ENCODE peak calls at places on chromosomes 4 and X, in nine cellular contexts. Q is ovary; P is body of pancreas; C is HFF-Myc; N is CD4-positive, alpha-beta T cell; G is endothelial cell; O is choroid plexus epithelial cell; B is cardiac muscle cell; T is fibroblast of villous mesenchyme. S is an unnamed sample.

GRCh38 chr4:147425019-147425418 is 55.9 kb upstream of the EDNRA start:
- DNase-seq in Q (no peak), T (no peak), G (no peak), N (no peak), O (peak; percentile 4), B (no peak), C (no peak), P (no peak), S (no peak)

GRCh38 chrX:118329179-118329578 is 16.7 kb upstream of the WDR44 start:
- DNase-seq in C (no peak), O (no peak), T (no peak), P (no peak), N (no peak), Q (no peak), G (no peak), B (no peak), S (no peak)

GRCh38 chr4:87299898-87300297 is 22.8 kb downstream of the HSD17B13 start:
- DNase-seq in N (no peak), G (no peak), B (no peak), P (no peak), O (no peak), T (no peak), Q (no peak), C (no peak), S (no peak)

GRCh38 chr4:77734928-77735327 is 84.2 kb downstream of the CNOT6L start:
- DNase-seq in P (no peak), T (peak; percentile 93), N (no peak), B (peak; percentile 64), G (no peak), Q (no peak), O (peak; percentile 90), C (peak; percentile 4), S (no peak)

GRCh38 chr4:26074672-26075071 is 160.7 kb downstream of the SMIM20 start:
- DNase-seq in N (no peak), P (no peak), B (no peak), C (no peak), T (no peak), O (no peak), G (no peak), Q (no peak), S (peak; percentile 38)

GRCh38 chr4:172997851-172998250 is 170.8 kb upstream of the GALNT7 start:
- DNase-seq in T (no peak), C (no peak), B (no peak), P (no peak), Q (no peak), G (no peak), O (peak; percentile 17), N (no peak), S (no peak)

GRCh38 chr4:81207793-81208192 is 7.2 kb downstream of the PRKG2 start:
- DNase-seq in G (no peak), N (no peak), O (peak; percentile 93), T (peak; percentile 54), Q (no peak), P (no peak), C (no peak), B (peak; percentile 84), S (no peak)

GRCh38 chr4:75752637-75753036 is 28.3 kb downstream of the USO1 start:
- DNase-seq in C (no peak), B (no peak), O (no peak), Q (no peak), G (no peak), P (no peak), N (no peak), T (no peak), S (no peak)

DNA sequence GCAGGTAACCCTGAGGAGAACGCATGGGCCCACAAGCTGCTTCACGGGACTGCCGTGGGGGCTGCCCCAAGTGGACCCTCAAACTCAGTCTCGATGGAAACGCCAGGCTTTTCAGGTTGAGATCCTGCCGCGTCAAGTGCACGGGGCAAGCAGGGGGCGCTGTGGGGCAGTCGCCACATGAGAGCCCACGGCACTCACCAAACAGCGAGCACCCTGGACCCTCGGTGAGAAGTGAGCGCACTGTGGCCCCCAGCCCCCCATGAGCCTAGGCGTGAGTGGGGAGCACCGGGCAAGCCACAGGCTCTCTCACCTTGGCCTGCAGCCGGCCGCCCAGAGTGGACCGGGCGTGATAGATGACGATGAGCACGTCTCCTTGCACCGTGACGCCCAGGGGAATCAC is 50.9 kb upstream of the CPLX1 start:
- DNase-seq in Q (no peak), O (no peak), C (no peak), N (no peak), B (no peak), T (peak; percentile 3), G (peak; percentile 36), P (no peak), S (no peak)
- TF ChIP-seq CTCF in Q (no peak), O (peak; percentile 42), C (peak; percentile 26), N (no peak), B (no peak), T (peak; percentile 32), G (peak; percentile 54), P (no peak), S (no peak)

DNA sequence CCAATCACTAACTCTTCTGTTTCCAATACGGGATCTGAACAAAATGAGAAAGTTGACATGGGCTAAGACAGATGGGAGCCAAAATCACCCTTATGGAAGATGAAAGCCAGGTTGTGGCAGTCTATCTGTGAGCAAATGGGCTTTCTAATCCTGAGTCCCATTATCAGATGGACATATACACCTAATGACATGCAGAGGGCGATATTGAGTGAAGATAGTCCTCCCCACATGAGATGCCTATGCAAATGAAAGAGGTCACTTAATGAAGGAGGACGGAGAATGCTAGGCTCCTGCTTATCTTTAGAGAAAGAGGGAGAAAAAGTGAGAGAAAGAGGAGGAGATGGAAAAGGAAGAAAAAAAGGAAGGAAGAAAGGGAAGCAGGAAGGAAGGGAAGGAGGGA is 547.5 kb downstream of the NLGN4X start:
- DNase-seq in G (no peak), T (peak; percentile 12), Q (no peak), C (no peak), B (no peak), O (no peak), P (no peak), N (no peak), S (no peak)
- TF ChIP-seq CTCF in G (no peak), T (peak; percentile 8), Q (no peak), C (no peak), B (no peak), O (no peak), P (peak; percentile 20), N (no peak), S (no peak)

GRCh38 chrX:69221239-69222102 is 56.2 kb upstream of the PJA1 start:
- DNase-seq in G (no peak), B (no peak), P (peak; percentile 7), Q (no peak), N (no peak), O (no peak), T (no peak), C (no peak), S (no peak)

GRCh38 chrX:69215161-69215560 is 49.9 kb upstream of the PJA1 start:
- DNase-seq in T (no peak), N (no peak), Q (no peak), G (no peak), B (no peak), O (no peak), C (no peak), P (no peak), S (no peak)

GRCh38 chrX:69216911-69217310 is 51.7 kb upstream of the PJA1 start:
- DNase-seq in G (no peak), O (no peak), C (no peak), T (no peak), N (no peak), Q (no peak), P (peak; percentile 8), B (no peak), S (no peak)

GRCh38 chrX:69216446-69216845 is 51.2 kb upstream of the PJA1 start:
- DNase-seq in G (no peak), Q (no peak), B (no peak), P (peak; percentile 2), O (no peak), N (no peak), C (no peak), T (no peak), S (no peak)

DNA sequence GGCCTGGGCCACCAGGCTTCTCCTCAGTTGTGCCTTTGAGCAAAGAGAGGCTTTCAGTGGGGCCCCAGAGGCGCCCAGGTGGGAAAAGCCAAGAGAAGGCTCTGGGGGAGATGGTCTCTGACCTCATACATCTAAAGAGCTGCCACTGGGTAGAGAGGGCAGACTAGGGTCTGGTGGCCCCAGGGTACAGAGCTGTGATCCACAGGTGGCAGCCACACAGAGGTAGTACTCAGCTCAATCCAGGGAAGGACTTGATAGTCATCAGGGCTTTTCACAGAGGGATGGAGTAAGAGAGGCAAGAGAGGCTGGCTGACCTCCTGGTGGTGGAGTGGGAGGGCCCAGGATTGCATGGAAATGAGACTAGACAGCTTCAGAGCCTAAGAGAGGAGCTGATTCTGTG is 53.2 kb upstream of the PJA1 start:
- DNase-seq in P (peak; percentile 5), O (peak; percentile 19), Q (no peak), N (no peak), B (peak; percentile 20), G (no peak), T (no peak), C (no peak), S (no peak)
- TF ChIP-seq CTCF in P (no peak), O (peak; percentile 26), Q (no peak), N (no peak), B (peak; percentile 5), G (no peak), T (no peak), C (no peak), S (no peak)

DNA sequence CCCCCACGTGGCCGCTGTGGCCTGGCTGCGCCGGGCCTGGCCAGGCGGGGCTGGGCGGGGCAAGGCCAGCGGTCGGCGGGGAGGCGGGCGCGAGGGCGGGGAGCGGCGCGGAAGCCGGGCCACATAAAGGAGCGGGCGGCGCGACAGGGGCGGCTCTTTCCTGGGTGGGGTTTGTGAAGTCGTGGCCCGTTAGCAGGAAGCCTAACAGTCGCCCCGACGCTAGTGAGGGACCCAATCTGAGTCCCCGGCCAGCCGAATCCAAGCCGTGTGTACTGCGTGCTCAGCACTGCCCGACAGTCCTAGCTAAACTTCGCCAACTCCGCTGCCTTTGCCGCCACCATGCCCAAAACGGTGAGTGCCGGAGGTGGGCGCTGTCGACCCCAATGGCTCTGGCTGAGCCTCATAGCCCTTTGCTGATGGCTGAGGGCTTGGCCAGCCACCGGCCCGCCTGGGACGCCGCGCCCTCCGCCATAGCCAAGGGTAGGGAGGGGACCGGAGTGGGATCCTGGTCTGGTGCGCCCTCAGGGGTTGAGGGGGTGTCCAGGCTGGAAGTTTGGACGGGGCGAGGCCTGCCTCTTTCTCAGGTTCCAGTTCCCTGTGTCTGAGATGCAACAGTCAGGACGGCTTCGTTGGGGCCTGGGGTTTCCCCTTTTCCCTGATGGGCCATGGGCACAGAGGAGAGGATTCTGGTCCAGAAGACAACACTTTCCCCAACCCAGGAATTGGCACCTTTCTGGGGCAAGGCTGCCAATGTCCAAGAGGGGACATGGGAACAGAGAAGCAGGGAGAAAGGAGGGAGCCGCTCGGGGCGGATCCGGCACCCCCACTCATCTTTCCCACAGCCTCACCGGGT is at the start of gene MSN:
- DNase-seq in P (peak; percentile 64), T (peak; percentile 57), G (peak; percentile 52), O (peak; percentile 39), B (peak; percentile 66), C (no peak), N (peak; percentile 67), Q (peak; percentile 70), S (peak; percentile 89)
- TF ChIP-seq CTCF in P (no peak), T (peak; percentile 24), G (no peak), O (peak; percentile 31), B (no peak), C (no peak), N (no peak), Q (no peak), S (no peak)

DNA sequence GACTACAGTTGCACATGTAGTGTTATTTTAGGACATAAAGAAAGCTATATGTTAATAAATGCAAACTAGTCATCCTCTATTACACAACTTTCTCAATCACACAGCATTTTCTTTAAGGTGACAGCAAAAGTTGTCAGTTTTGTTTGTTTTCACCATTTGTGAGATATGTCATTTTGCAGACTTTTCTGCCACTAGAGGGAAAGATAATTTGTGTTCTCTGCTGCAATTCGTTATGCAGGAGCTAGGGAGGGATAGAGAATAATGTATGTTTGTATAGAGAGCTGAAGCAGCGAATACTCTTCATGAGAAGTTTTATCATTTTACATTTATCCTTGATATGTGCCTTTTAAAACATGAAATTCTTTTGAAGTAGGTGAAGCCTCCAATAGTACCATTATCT is 670.6 kb upstream of the ATOH1 start:
- DNase-seq in Q (no peak), O (no peak), N (no peak), G (no peak), P (no peak), C (no peak), T (no peak), B (no peak), S (no peak)
- TF ChIP-seq CTCF in Q (no peak), O (peak; percentile 26), N (no peak), G (peak; percentile 50), P (no peak), C (no peak), T (no peak), B (no peak), S (no peak)